ENCODE peak calls at places on chromosomes 2 and 18, in seven cellular contexts. Y is NCI-H748 treated with DMSO at 0.1 percent for 48 hours; T is activated CD4-positive, alpha-beta T cell treated with anti-CD3 and anti-CD28 coated beads, Interleukin-2, amount 50 U/mL, for 1 hour; C is mesothelial cell of epicardium; B is iPS-NIHi11; R is GM10248; F is SK-MEL-5. J is an unnamed sample.

GRCh38 chr2:171248205-171248662 is 87.5 kb upstream of the TLK1 start:
- DNase-seq in F (no peak), R (peak; percentile 36), Y (no peak), B (no peak), T (peak; percentile 11), C (no peak), J (peak; percentile 41)

GRCh38 chr2:43011142-43011491 is 215.3 kb downstream of the ZFP36L2 start:
- DNase-seq in B (no peak), T (no peak), C (no peak), F (no peak), R (no peak), Y (no peak), J (no peak)

GRCh38 chr2:181152701-181153100 is 172.3 kb downstream of the UBE2E3 start:
- DNase-seq in Y (no peak), R (no peak), T (no peak), B (no peak), F (peak; percentile 59), C (no peak), J (no peak)

GRCh38 chr2:183903026-183903425 is 695.3 kb upstream of the ZNF804A start:
- DNase-seq in T (no peak), F (no peak), B (peak; percentile 8), R (no peak), C (no peak), Y (no peak), J (no peak)

GRCh38 chr18:8797206-8797605 is 91.8 kb downstream of the MTCL1 start:
- DNase-seq in F (peak; percentile 47), B (no peak), T (no peak), R (no peak), Y (no peak), C (no peak), J (no peak)

GRCh38 chr2:129619471-129619870 is 360.0 kb upstream of the RAB6C start:
- DNase-seq in F (no peak), C (no peak), B (peak; percentile 63), T (no peak), R (no peak), Y (peak; percentile 19), J (no peak)

GRCh38 chr2:88071365-88071764 is 3.7 kb downstream of the SMYD1 start:
- DNase-seq in T (no peak), R (no peak), Y (no peak), B (peak; percentile 35), C (no peak), F (no peak), J (no peak)

GRCh38 chr2:239262484-239263230 is 138.2 kb downstream of the HDAC4 start:
- DNase-seq in T (no peak), F (no peak), Y (no peak), B (no peak), R (no peak), C (no peak), J (no peak)

GRCh38 chr2:168159754-168160585 is 87.4 kb downstream of the STK39 start:
- DNase-seq in F (no peak), Y (no peak), T (no peak), B (no peak), R (no peak), C (no peak), J (no peak)

GRCh38 chr2:146532748-146533147 is 1312.1 kb upstream of the ACVR2A start:
- DNase-seq in R (no peak), B (no peak), T (no peak), F (no peak), Y (no peak), C (no peak), J (no peak)

GRCh38 chr2:233082222-233082933 is 22.2 kb downstream of the INPP5D start:
- DNase-seq in F (no peak), Y (no peak), B (no peak), R (peak; percentile 77), T (no peak), C (no peak), J (peak; percentile 78)